ENCODE peak calls at places on chromosomes 6 and 20, in four cellular contexts. H is IMR-90, T is trophoblast cell, W is neuronal stem cell. Z is an unnamed sample.

GRCh38 chr6:39665871-39666270 is 59.3 kb downstream of the KIF6 start:
- DNase-seq in T (no peak), H (peak), W (no peak), Z (no peak)

GRCh38 chr6:133040025-133040838 is 200.9 kb upstream of the EYA4 start:
- DNase-seq in T (peak), W (no peak), H (peak), Z (peak)

GRCh38 chr6:166592818-166593217 is 6.3 kb upstream of the RAMACL start:
- DNase-seq in W (no peak), T (peak), H (peak), Z (peak)

GRCh38 chr6:73354389-73354651 is 244 bp upstream of the DPPA5 start:
- DNase-seq in W (no peak), T (no peak), H (no peak), Z (no peak)

GRCh38 chr20:3447321-3447720 is 23.5 kb upstream of the ATRN start:
- DNase-seq in H (no peak), W (no peak), T (no peak), Z (no peak)

GRCh38 chr6:90347411-90347841 is 50.8 kb upstream of the BACH2 start:
- DNase-seq in T (no peak), W (no peak), H (no peak), Z (no peak)

GRCh38 chr20:50187403-50188051 is 3.1 kb upstream of the CEBPB start:
- DNase-seq in W (no peak), H (peak), T (no peak), Z (peak)

GRCh38 chr6:55578537-55579363 is at the start of gene HMGCLL1:
- DNase-seq in W (peak), T (peak), H (no peak), Z (peak)

GRCh38 chr6:71592641-71593040 is 293.7 kb upstream of the RIMS1 start:
- DNase-seq in H (no peak), W (no peak), T (no peak), Z (no peak)

GRCh38 chr6:54244430-54244829 is 63.8 kb upstream of the TINAG start:
- DNase-seq in H (peak), T (peak), W (no peak), Z (peak)

GRCh38 chr6:127547909-127548649 is 28.9 kb upstream of the C6orf58 start:
- DNase-seq in W (no peak), T (no peak), H (peak), Z (peak)

GRCh38 chr20:25272223-25273000 is 24.5 kb downstream of the PYGB start:
- DNase-seq in W (no peak), T (no peak), H (no peak), Z (no peak)

GRCh38 chr6:72205500-72205899 is 319.1 kb downstream of the RIMS1 start:
- DNase-seq in W (no peak), H (peak), T (no peak), Z (no peak)

GRCh38 chr6:110573537-110573936 is 97.1 kb upstream of the SLC22A16 start:
- DNase-seq in W (no peak), T (no peak), H (no peak), Z (no peak)

GRCh38 chr6:108423982-108424695 is 129.3 kb downstream of the AFG1L start:
- DNase-seq in W (no peak), T (no peak), H (no peak), Z (no peak)

GRCh38 chr20:19973920-19974620 is 43.1 kb upstream of the NAA20 start:
- DNase-seq in T (peak), W (no peak), H (peak), Z (peak)

GRCh38 chr6:113879186-113880096 is 22.3 kb downstream of the MARCKS start:
- DNase-seq in W (peak), T (peak), H (peak), Z (peak)

GRCh38 chr6:153024401-153025017 is 22.0 kb upstream of the MTRF1L start:
- DNase-seq in H (peak), T (peak), W (peak), Z (peak)

GRCh38 chr20:59948828-59949720 is 8.9 kb downstream of the FAM217B start:
- DNase-seq in T (peak), H (peak), W (no peak), Z (peak)

GRCh38 chr20:24776755-24777271 is 172.3 kb upstream of the CST7 start:
- DNase-seq in H (no peak), W (no peak), T (no peak), Z (no peak)

GRCh38 chr6:37239511-37239910 is 18.1 kb upstream of the TBC1D22B start:
- DNase-seq in T (no peak), H (peak), W (no peak), Z (no peak)

GRCh38 chr20:53824779-53825178 is 231.1 kb upstream of the ZNF217 start:
- DNase-seq in H (peak), T (no peak), W (no peak), Z (peak)

GRCh38 chr20:4476903-4477302 is 244.8 kb upstream of the PRND start:
- DNase-seq in H (no peak), T (no peak), W (no peak), Z (no peak)

GRCh38 chr6:110356778-110357177 is 1.4 kb downstream of the METTL24 start:
- DNase-seq in T (no peak), W (no peak), H (no peak), Z (no peak)

GRCh38 chr6:82570083-82570482 is 206.5 kb downstream of the TPBG start:
- DNase-seq in W (no peak), T (no peak), H (no peak), Z (no peak)

GRCh38 chr20:53889411-53890148 is 180.8 kb downstream of the BCAS1 start:
- DNase-seq in H (no peak), T (no peak), W (no peak), Z (no peak)

GRCh38 chr6:46626228-46626909 is 26.2 kb downstream of the CYP39A1 start:
- DNase-seq in W (peak), T (peak), H (peak), Z (peak)

GRCh38 chr6:116251568-116252384 is 2.1 kb downstream of the TSPYL4 start:
- DNase-seq in H (peak), W (no peak), T (no peak), Z (peak)

GRCh38 chr6:54613596-54613995 is 233.0 kb upstream of the FAM83B start:
- DNase-seq in H (no peak), W (no peak), T (no peak), Z (no peak)

GRCh38 chr6:80530096-80530495 is 423.6 kb downstream of the BCKDHB start:
- DNase-seq in T (no peak), H (no peak), W (no peak), Z (no peak)

GRCh38 chr6:19705606-19706005 is 131.6 kb upstream of the ID4 start:
- DNase-seq in W (no peak), T (no peak), H (peak), Z (no peak)

GRCh38 chr6:42257063-42257462 is 39.4 kb upstream of the MRPS10 start:
- DNase-seq in T (no peak), W (no peak), H (no peak), Z (no peak)
- H4K91ac ChIP-seq in T (no peak), W (no peak), H (no peak), Z (no peak)

GRCh38 chr6:30515967-30516753 is 26.9 kb downstream of the HLA-E start:
- DNase-seq in W (peak), H (peak), T (peak), Z (peak)

GRCh38 chr6:30511147-30511546 is 21.8 kb downstream of the HLA-E start:
- DNase-seq in T (no peak), H (no peak), W (no peak), Z (no peak)

GRCh38 chr6:30513451-30513850 is 24.1 kb downstream of the HLA-E start:
- DNase-seq in W (no peak), H (no peak), T (no peak), Z (no peak)

GRCh38 chr6:30518505-30518850 is 29.2 kb downstream of the HLA-E start:
- DNase-seq in H (no peak), T (no peak), W (no peak), Z (no peak)

DNA sequence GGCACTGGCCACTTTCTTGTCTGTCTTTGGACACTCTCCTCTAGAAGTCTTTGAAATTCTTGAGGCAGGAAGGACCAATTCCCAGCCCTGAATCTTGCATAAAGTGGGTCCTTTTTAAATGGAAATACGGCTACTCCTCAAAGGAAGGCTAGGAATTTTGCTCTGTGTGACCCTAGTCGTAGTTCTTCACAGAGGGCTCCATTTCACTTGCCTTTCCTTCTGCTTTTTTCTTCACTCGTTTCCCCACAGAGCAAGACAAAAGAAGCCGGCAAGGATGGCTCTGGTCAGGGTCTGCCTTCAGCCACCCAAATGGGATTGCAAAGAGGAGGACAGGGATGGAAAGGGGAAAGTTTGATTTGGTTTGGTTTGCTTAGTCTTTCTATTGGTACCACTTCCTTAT is 25.8 kb downstream of the HLA-E start:
- DNase-seq in W (no peak), H (no peak), T (peak), Z (no peak)
- H2BK5ac ChIP-seq in W (no peak), H (no peak), T (no peak), Z (no peak)

GRCh38 chr6:14786455-14786854 is 459.4 kb upstream of the JARID2 start:
- DNase-seq in W (no peak), H (no peak), T (no peak), Z (no peak)
- H4K91ac ChIP-seq in W (no peak), H (no peak), T (no peak), Z (no peak)

DNA sequence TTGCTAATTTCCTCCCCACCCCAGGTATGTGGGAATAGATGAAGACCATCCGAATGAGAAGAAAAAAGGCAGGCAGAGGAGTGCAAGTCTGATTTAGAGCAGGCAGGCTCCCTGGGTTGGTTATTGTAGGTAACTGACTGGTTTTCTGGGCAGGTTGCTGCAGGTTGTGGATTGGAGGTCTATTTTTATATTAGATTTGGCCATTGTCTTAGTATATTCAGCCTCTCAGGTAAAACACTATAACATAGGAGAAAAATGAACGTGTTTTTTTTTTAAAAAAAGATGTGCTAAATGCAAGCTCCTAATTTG is 492 bp upstream of the TBC1D7 start:
- DNase-seq in W (no peak), T (no peak), H (no peak), Z (no peak)
- H2BK5ac ChIP-seq in W (no peak), T (peak), H (peak), Z (no peak)

GRCh38 chr6:24925661-24926060 is 10.1 kb downstream of the RIPOR2 start:
- DNase-seq in W (no peak), T (no peak), H (no peak), Z (no peak)

GRCh38 chr6:24924956-24925355 is 10.8 kb downstream of the RIPOR2 start:
- DNase-seq in W (no peak), H (no peak), T (peak), Z (no peak)

GRCh38 chr6:24922174-24922573 is 13.6 kb downstream of the RIPOR2 start:
- DNase-seq in H (no peak), W (no peak), T (no peak), Z (no peak)

GRCh38 chr6:24922854-24923253 is 12.9 kb downstream of the RIPOR2 start:
- DNase-seq in H (no peak), T (no peak), W (no peak), Z (no peak)

GRCh38 chr6:24923885-24924401 is 11.8 kb downstream of the RIPOR2 start:
- DNase-seq in W (no peak), T (no peak), H (no peak), Z (no peak)
- H4K91ac ChIP-seq in W (no peak), T (no peak), H (no peak), Z (peak)

GRCh38 chr20:45970646-45971424 is 1.2 kb downstream of the ZNF335 start:
- DNase-seq in T (peak), H (peak), W (no peak), Z (peak)

GRCh38 chr20:45971675-45972499 is at the start of gene ZNF335:
- DNase-seq in W (peak), H (peak), T (peak), Z (peak)

GRCh38 chr20:45969712-45970634 is 2.0 kb downstream of the ZNF335 start:
- DNase-seq in T (peak), W (peak), H (peak), Z (peak)

GRCh38 chr20:45972500-45973183 is 639 bp upstream of the ZNF335 start:
- DNase-seq in T (peak), H (no peak), W (no peak), Z (no peak)

DNA sequence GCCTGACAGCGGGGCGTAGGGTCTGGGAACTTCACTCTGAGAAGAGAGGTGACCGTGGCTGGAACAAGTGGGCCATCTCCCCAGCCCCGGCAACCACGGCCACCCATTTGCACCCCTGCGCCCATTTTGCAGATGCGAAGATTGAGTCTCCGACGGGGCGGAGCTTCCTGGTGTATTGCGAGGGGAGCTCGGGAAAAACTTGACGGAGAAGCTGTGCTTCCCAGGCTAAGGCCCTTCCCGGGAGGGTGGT is 653 bp downstream of the ZNF335 start:
- DNase-seq in T (peak), H (no peak), W (no peak), Z (no peak)
- H2BK5ac ChIP-seq in T (peak), H (peak), W (peak), Z (peak)

DNA sequence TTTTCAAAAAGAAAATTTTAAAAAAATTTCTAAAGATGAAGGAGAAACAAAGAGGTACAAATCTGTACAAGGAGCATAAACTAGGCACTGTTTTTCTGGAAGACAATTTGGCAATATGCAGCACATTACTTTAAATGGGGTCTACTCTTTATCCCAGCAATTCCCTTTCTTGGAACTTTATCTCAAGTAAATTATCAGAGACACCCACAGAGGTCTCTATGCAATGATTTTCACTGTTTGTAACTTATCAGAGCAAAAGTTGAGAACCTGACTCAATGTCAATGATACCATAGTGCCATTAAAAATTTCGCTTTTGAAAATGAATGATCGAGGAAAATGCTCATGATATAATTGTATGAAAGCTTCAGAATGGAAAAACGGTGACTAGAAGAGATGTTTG is 35.7 kb downstream of the SLC22A23 start:
- DNase-seq in T (no peak), H (no peak), W (no peak), Z (no peak)
- H4K91ac ChIP-seq in T (no peak), H (no peak), W (no peak), Z (no peak)

GRCh38 chr6:11194399-11195274 is 37.8 kb downstream of the NEDD9 start:
- DNase-seq in W (no peak), T (peak), H (peak), Z (peak)
- H2BK5ac ChIP-seq in W (no peak), T (no peak), H (peak), Z (peak)

Z was measured in mesenchymal stem cell.